ENCODE peak calls at places on chromosomes 4 and X, in seven cellular contexts. X is A549, R is GM20000, S is WERI-Rb-1, Z is cardiac fibroblast, D is HFFc6, H is progenitor cell of endocrine pancreas. M is an unnamed sample.

GRCh38 chrX:56764975-56765791 is 36.1 kb downstream of the NBDY start:
- DNase-seq in X (no peak), R (peak), S (no peak), Z (no peak), D (no peak), H (no peak), M (peak)

GRCh38 chrX:122941801-122942200 is 242.3 kb upstream of the GRIA3 start:
- DNase-seq in X (no peak), R (no peak), S (no peak), Z (no peak), D (no peak), H (no peak), M (no peak)

GRCh38 chr4:81715335-81715734 is 243.6 kb upstream of the RASGEF1B start:
- DNase-seq in X (no peak), R (no peak), S (no peak), Z (no peak), D (no peak), H (no peak), M (no peak)

GRCh38 chr4:127521463-127521862 is 111.3 kb upstream of the INTU start:
- DNase-seq in X (no peak), R (no peak), S (no peak), Z (no peak), D (no peak), H (no peak), M (no peak)

GRCh38 chrX:139967300-139967699 is 2.0 kb upstream of the CXorf66 start:
- DNase-seq in X (peak), R (peak), S (no peak), Z (peak), D (no peak), H (no peak), M (peak)

GRCh38 chrX:25433307-25433706 is 417.5 kb upstream of the ARX start:
- DNase-seq in X (no peak), R (no peak), S (no peak), Z (no peak), D (no peak), H (no peak), M (no peak)

GRCh38 chr4:81688085-81688484 is 216.4 kb upstream of the RASGEF1B start:
- DNase-seq in X (peak), R (no peak), S (peak), Z (peak), D (no peak), H (no peak), M (no peak)

GRCh38 chr4:1794809-1795303 is 1.8 kb downstream of the FGFR3 start:
- DNase-seq in X (no peak), R (no peak), S (no peak), Z (no peak), D (no peak), H (no peak), M (peak)

GRCh38 chrX:11724122-11725017 is 33.7 kb upstream of the MSL3 start:
- DNase-seq in X (peak), R (peak), S (peak), Z (peak), D (peak), H (no peak), M (peak)

GRCh38 chr4:177640864-177641263 is 198.6 kb upstream of the AGA start:
- DNase-seq in X (no peak), R (no peak), S (no peak), Z (no peak), D (no peak), H (no peak), M (no peak)

GRCh38 chr4:124079174-124079780 is 633.3 kb downstream of the ANKRD50 start:
- DNase-seq in X (no peak), R (no peak), S (no peak), Z (peak), D (peak), H (no peak), M (no peak)

GRCh38 chr4:118327554-118328241 is 25.1 kb downstream of the PRSS12 start:
- DNase-seq in X (no peak), R (no peak), S (no peak), Z (peak), D (peak), H (no peak), M (no peak)

GRCh38 chrX:151896734-151897474 is 15.8 kb upstream of the MAGEA4 start:
- DNase-seq in X (peak), R (no peak), S (no peak), Z (peak), D (peak), H (no peak), M (no peak)

GRCh38 chr4:20043992-20044391 is 207.7 kb upstream of the SLIT2 start:
- DNase-seq in X (no peak), R (no peak), S (no peak), Z (no peak), D (no peak), H (no peak), M (no peak)

GRCh38 chrX:109997786-109998452 is 5.0 kb upstream of the TMEM164 start:
- DNase-seq in X (no peak), R (no peak), S (no peak), Z (no peak), D (no peak), H (no peak), M (no peak)

GRCh38 chr4:157043131-157043530 is 32.8 kb upstream of the GLRB start:
- DNase-seq in X (peak), R (no peak), S (no peak), Z (peak), D (peak), H (no peak), M (no peak)

GRCh38 chr4:151226004-151226932 is 50.7 kb upstream of the PRSS48 start:
- DNase-seq in X (no peak), R (no peak), S (no peak), Z (peak), D (peak), H (no peak), M (no peak)

GRCh38 chr4:11182031-11182430 is 246.7 kb downstream of the HS3ST1 start:
- DNase-seq in X (no peak), R (no peak), S (no peak), Z (no peak), D (no peak), H (no peak), M (no peak)

GRCh38 chr4:103201724-103202123 is 3.6 kb upstream of the CENPE start:
- DNase-seq in X (no peak), R (no peak), S (no peak), Z (no peak), D (no peak), H (no peak), M (no peak)

GRCh38 chr4:103204114-103204513 is 6.0 kb upstream of the CENPE start:
- DNase-seq in X (peak), R (no peak), S (no peak), Z (peak), D (peak), H (no peak), M (no peak)

DNA sequence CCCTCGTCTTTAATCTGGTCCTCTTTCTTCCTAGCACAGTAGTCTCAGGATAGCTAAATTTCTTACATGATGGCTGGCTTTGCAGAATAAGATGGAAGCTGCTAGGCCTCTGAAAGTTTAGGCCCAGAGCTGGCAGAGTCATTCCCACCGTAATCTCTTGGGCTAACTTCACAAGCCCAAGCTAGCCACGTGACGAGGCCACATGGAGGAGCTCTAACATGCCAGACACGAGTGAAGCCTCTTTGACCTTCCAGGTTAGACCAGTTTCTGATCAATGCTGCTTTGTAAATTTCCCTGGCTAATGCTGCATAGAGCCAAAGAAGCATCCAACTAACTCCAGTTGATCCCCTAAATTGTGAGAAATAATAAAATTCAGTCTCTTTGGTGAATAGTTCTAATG is 9.5 kb upstream of the CENPE start:
- DNase-seq in X (peak), R (no peak), S (peak), Z (no peak), D (no peak), H (no peak), M (no peak)
- TF ChIP-seq CTCF in X (no peak), R (no peak), S (peak), Z (no peak), D (no peak), H (no peak), M (peak)

GRCh38 chr4:103318327-103318726 is 120.2 kb upstream of the CENPE start:
- DNase-seq in X (no peak), R (no peak), S (no peak), Z (no peak), D (no peak), H (no peak), M (no peak)
- TF ChIP-seq CTCF in X (no peak), R (no peak), S (no peak), Z (no peak), D (no peak), H (no peak), M (no peak)

GRCh38 chrX:19535481-19535880 is 20.2 kb upstream of the MAP3K15 start:
- DNase-seq in X (peak), R (no peak), S (no peak), Z (peak), D (peak), H (no peak), M (no peak)
- TF ChIP-seq CTCF in X (peak), R (no peak), S (peak), Z (peak), D (peak), H (peak), M (no peak)

GRCh38 chr4:116668190-116668589 is 417.2 kb downstream of the TRAM1L1 start:
- DNase-seq in X (no peak), R (no peak), S (no peak), Z (no peak), D (no peak), H (no peak), M (no peak)
- TF ChIP-seq CTCF in X (no peak), R (peak), S (peak), Z (no peak), D (no peak), H (peak), M (peak)

GRCh38 chr4:92014060-92014459 is 289.7 kb upstream of the GRID2 start:
- DNase-seq in X (no peak), R (no peak), S (no peak), Z (no peak), D (no peak), H (no peak), M (no peak)

GRCh38 chr4:92012899-92013867 is 290.6 kb upstream of the GRID2 start:
- DNase-seq in X (peak), R (no peak), S (no peak), Z (no peak), D (no peak), H (peak), M (no peak)
- TF ChIP-seq CTCF in X (no peak), R (no peak), S (no peak), Z (no peak), D (no peak), H (peak), M (peak)

DNA sequence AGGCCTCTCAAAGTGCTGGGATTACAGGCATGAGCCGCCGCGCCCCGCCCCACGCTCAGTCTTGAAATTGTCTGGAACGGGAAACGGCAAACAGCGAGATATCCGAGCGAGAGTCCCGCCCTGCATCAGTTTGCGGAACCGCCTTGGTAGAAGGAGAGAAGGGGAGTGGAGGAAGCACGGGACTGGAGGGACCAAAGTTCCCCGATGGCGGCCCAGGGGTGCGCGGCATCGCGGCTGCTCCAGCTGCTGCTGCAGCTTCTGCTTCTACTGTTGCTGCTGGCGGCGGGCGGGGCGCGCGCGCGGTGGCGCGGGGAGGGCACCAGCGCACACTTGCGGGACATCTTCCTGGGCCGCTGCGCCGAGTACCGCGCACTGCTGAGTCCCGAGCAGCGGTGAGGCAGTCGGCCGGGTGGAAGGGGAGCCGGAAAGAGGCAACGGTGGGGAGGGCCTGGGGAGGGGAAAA is at the start of gene BST1:
- DNase-seq in X (peak), R (peak), S (no peak), Z (peak), D (peak), H (no peak), M (peak)
- TF ChIP-seq CTCF in X (no peak), R (no peak), S (no peak), Z (no peak), D (no peak), H (no peak), M (no peak)

DNA sequence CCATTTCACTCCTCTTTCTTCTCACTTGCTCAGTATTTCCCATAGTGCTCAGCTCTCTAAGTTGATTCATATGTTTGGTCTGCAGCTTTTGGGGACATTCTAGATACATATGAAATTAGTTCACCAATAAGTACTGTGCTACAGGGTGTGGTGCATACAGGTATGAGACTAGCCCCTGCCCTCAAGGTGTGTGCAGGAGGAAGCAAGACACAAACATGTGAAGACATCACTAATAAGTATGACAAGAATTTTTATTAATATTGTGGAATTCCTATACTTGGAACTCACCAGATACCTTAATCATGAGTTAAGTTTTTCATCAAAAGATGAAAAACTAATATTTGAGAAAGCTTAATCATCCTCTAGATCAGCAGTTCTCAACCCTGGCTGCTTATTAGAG is 505.2 kb downstream of the ZNF674 start:
- DNase-seq in X (no peak), R (no peak), S (no peak), Z (no peak), D (no peak), H (no peak), M (no peak)
- TF ChIP-seq CTCF in X (no peak), R (no peak), S (no peak), Z (no peak), D (no peak), H (no peak), M (no peak)

DNA sequence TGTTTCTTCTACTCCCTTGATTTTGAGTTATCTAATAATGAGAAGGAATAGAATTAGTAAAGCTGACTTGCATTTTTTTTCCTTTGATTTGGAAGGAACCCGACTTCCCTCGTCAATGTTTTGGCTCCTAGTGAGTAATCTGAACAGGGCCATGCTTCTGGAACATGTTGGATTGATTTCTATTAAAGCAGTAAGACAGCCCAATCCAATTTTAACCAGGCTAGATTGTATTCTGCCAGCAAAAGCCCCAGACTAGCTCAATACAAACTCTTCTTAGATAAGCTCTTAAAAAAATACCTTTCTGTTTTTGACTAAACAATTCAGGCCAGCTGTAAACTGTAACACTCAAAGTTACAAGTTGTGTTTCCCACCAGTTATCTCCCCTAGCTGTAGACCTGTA is 126.2 kb downstream of the IRS4 start:
- DNase-seq in X (no peak), R (no peak), S (no peak), Z (no peak), D (no peak), H (no peak), M (no peak)
- TF ChIP-seq CTCF in X (no peak), R (no peak), S (no peak), Z (no peak), D (no peak), H (no peak), M (no peak)

GRCh38 chrX:63664741-63665140 is 120.3 kb downstream of the ARHGEF9 start:
- DNase-seq in X (no peak), R (no peak), S (no peak), Z (peak), D (no peak), H (no peak), M (no peak)
- TF ChIP-seq CTCF in X (no peak), R (no peak), S (no peak), Z (no peak), D (no peak), H (no peak), M (no peak)

GRCh38 chr4:86482851-86483490 is 111.1 kb upstream of the PTPN13 start:
- DNase-seq in X (no peak), R (no peak), S (no peak), Z (no peak), D (no peak), H (no peak), M (peak)
- TF ChIP-seq CTCF in X (no peak), R (no peak), S (no peak), Z (peak), D (peak), H (peak), M (no peak)